ENCODE peak calls at places on chromosome 20, in nine cellular contexts. J is CD8-positive, alpha-beta memory T cell; X is AG09319; N is heart left ventricle; R is vagina; S is dermis blood vessel endothelial cell; C is naive thymus-derived CD4-positive, alpha-beta T cell; E is neural progenitor cell; O is aorta. W is an unnamed sample.

GRCh38 chr20:23399568-23400241 is 21.6 kb downstream of the NAPB start:
- DNase-seq in J (no peak), X (no peak), N (no peak), R (no peak), S (no peak), C (no peak), E (no peak), O (no peak), W (no peak)

GRCh38 chr20:46638367-46639274 is 12.6 kb downstream of the SLC13A3 start:
- DNase-seq in J (no peak), X (no peak), N (no peak), R (no peak), S (no peak), C (no peak), E (peak; percentile 50), O (no peak), W (no peak)

GRCh38 chr20:51914758-51915157 is 112.4 kb upstream of the SALL4 start:
- DNase-seq in J (no peak), X (no peak), N (no peak), R (no peak), S (no peak), C (no peak), E (no peak), O (no peak), W (no peak)

GRCh38 chr20:24340933-24341332 is 128.5 kb upstream of the SYNDIG1 start:
- DNase-seq in J (no peak), X (no peak), N (no peak), R (no peak), S (no peak), C (no peak), E (no peak), O (no peak), W (no peak)

GRCh38 chr20:62952373-62953166 is at the start of gene SLC17A9:
- DNase-seq in J (peak; percentile 47), X (peak; percentile 29), N (peak; percentile 59), R (no peak), S (peak; percentile 60), C (peak; percentile 34), E (peak; percentile 79), O (peak; percentile 93), W (no peak)

GRCh38 chr20:50750145-50750671 is 18.8 kb downstream of the PARD6B start:
- DNase-seq in J (no peak), X (no peak), N (no peak), R (no peak), S (no peak), C (no peak), E (no peak), O (no peak), W (no peak)

GRCh38 chr20:32482251-32483220 is 102.6 kb downstream of the NOL4L start:
- DNase-seq in J (peak; percentile 26), X (no peak), N (peak; percentile 67), R (no peak), S (peak; percentile 51), C (peak; percentile 40), E (peak; percentile 74), O (peak; percentile 83), W (no peak)

GRCh38 chr20:43853174-43853803 is 61.4 kb upstream of the TOX2 start:
- DNase-seq in J (no peak), X (no peak), N (no peak), R (peak; percentile 18), S (no peak), C (no peak), E (no peak), O (no peak), W (no peak)

GRCh38 chr20:44750081-44750805 is 4.6 kb downstream of the KCNK15 start:
- DNase-seq in J (no peak), X (no peak), N (no peak), R (no peak), S (peak; percentile 36), C (no peak), E (peak; percentile 35), O (peak; percentile 83), W (no peak)

GRCh38 chr20:34561661-34562060 is 3.1 kb downstream of the MAP1LC3A start:
- DNase-seq in J (no peak), X (no peak), N (no peak), R (no peak), S (no peak), C (no peak), E (no peak), O (no peak), W (no peak)

GRCh38 chr20:2397595-2398145 is 17.0 kb downstream of the TGM6 start:
- DNase-seq in J (no peak), X (no peak), N (no peak), R (no peak), S (no peak), C (no peak), E (no peak), O (no peak), W (no peak)

GRCh38 chr20:36808317-36809257 is 35.0 kb upstream of the DSN1 start:
- DNase-seq in J (peak; percentile 44), X (no peak), N (peak; percentile 48), R (no peak), S (peak; percentile 80), C (peak; percentile 40), E (peak; percentile 69), O (peak; percentile 91), W (peak; percentile 80)

GRCh38 chr20:58883243-58883691 is 30.8 kb downstream of the GNAS start:
- DNase-seq in J (no peak), X (peak; percentile 37), N (no peak), R (peak; percentile 29), S (no peak), C (no peak), E (peak; percentile 67), O (no peak), W (no peak)

GRCh38 chr20:58174708-58175287 is 53.7 kb downstream of the ANKRD60 start:
- DNase-seq in J (no peak), X (no peak), N (peak; percentile 72), R (no peak), S (no peak), C (no peak), E (peak; percentile 37), O (peak; percentile 81), W (no peak)

GRCh38 chr20:32536861-32537656 is 48.1 kb downstream of the NOL4L start:
- DNase-seq in J (peak; percentile 66), X (no peak), N (no peak), R (no peak), S (no peak), C (peak; percentile 78), E (peak; percentile 39), O (no peak), W (no peak)

GRCh38 chr20:38700146-38700545 is 24.1 kb upstream of the SLC32A1 start:
- DNase-seq in J (no peak), X (no peak), N (no peak), R (no peak), S (no peak), C (no peak), E (no peak), O (no peak), W (no peak)

GRCh38 chr20:39822667-39823066 is 860.5 kb downstream of the DHX35 start:
- DNase-seq in J (no peak), X (no peak), N (no peak), R (no peak), S (no peak), C (no peak), E (no peak), O (no peak), W (no peak)

GRCh38 chr20:37297066-37297736 is 7.7 kb downstream of the MANBAL start:
- DNase-seq in J (no peak), X (no peak), N (no peak), R (no peak), S (no peak), C (no peak), E (no peak), O (no peak), W (no peak)

GRCh38 chr20:50815162-50815989 is 20.5 kb downstream of the BCAS4 start:
- DNase-seq in J (no peak), X (no peak), N (no peak), R (no peak), S (no peak), C (no peak), E (no peak), O (no peak), W (peak; percentile 70)

GRCh38 chr20:53004267-53004813 is 32.2 kb downstream of the TSHZ2 start:
- DNase-seq in J (no peak), X (no peak), N (peak; percentile 23), R (no peak), S (no peak), C (no peak), E (no peak), O (no peak), W (no peak)

GRCh38 chr20:1124416-1124815 is 6.0 kb downstream of the PSMF1 start:
- DNase-seq in J (no peak), X (no peak), N (no peak), R (no peak), S (no peak), C (no peak), E (no peak), O (no peak), W (no peak)

GRCh38 chr20:63855363-63856110 is 5.8 kb upstream of the ABHD16B start:
- DNase-seq in J (no peak), X (no peak), N (peak; percentile 35), R (no peak), S (no peak), C (no peak), E (no peak), O (no peak), W (no peak)

GRCh38 chr20:19620471-19620870 is 137.6 kb upstream of the RIN2 start:
- DNase-seq in J (no peak), X (no peak), N (no peak), R (peak; percentile 62), S (no peak), C (no peak), E (peak; percentile 10), O (no peak), W (no peak)

GRCh38 chr20:52494244-52494643 is 302.7 kb upstream of the ZFP64 start:
- DNase-seq in J (no peak), X (peak; percentile 69), N (no peak), R (no peak), S (peak; percentile 94), C (peak; percentile 20), E (no peak), O (no peak), W (no peak)

GRCh38 chr20:45313943-45314342 is 5.8 kb upstream of the MATN4 start:
- DNase-seq in J (no peak), X (no peak), N (no peak), R (no peak), S (no peak), C (no peak), E (no peak), O (peak; percentile 64), W (no peak)

GRCh38 chr20:36342721-36343120 is 36.6 kb downstream of the DLGAP4 start:
- DNase-seq in J (no peak), X (no peak), N (no peak), R (no peak), S (no peak), C (no peak), E (no peak), O (no peak), W (no peak)

GRCh38 chr20:17083738-17084137 is 143.1 kb upstream of the PCSK2 start:
- DNase-seq in J (no peak), X (no peak), N (no peak), R (no peak), S (no peak), C (no peak), E (peak; percentile 64), O (no peak), W (no peak)

GRCh38 chr20:59082981-59083380 is 40.4 kb upstream of the PRELID3B start:
- DNase-seq in J (no peak), X (no peak), N (no peak), R (no peak), S (no peak), C (no peak), E (no peak), O (no peak), W (no peak)

GRCh38 chr20:49399329-49399728 is 83.1 kb downstream of the KCNB1 start:
- DNase-seq in J (no peak), X (no peak), N (no peak), R (no peak), S (no peak), C (no peak), E (no peak), O (no peak), W (no peak)

GRCh38 chr20:33828912-33829560 is 17.9 kb downstream of the CHMP4B start:
- DNase-seq in J (no peak), X (no peak), N (no peak), R (no peak), S (no peak), C (no peak), E (no peak), O (no peak), W (no peak)

GRCh38 chr20:34771680-34772081 is 53.8 kb downstream of the NCOA6 start:
- DNase-seq in J (no peak), X (peak; percentile 24), N (no peak), R (no peak), S (no peak), C (no peak), E (no peak), O (no peak), W (no peak)

W was measured in brain pericyte.